ENCODE peak calls at places on chromosome 3, in ten cellular contexts. W, S, J, K, N, R, B, I, Z and T are unnamed samples.

GRCh38 chr3:155070932-155071387 is 9.2 kb upstream of the MME start:
- DNase-seq in W (peak; percentile 95), S (no peak), J (no peak), K (no peak), N (no peak), R (peak; percentile 29), B (no peak), I (no peak), Z (no peak), T (peak; percentile 95)

GRCh38 chr3:64244011-64244942 is 19.0 kb upstream of the PRICKLE2 start:
- DNase-seq in W (no peak), S (no peak), J (no peak), K (no peak), N (no peak), R (peak; percentile 40), B (peak; percentile 25), I (peak; percentile 37), Z (no peak), T (no peak)

GRCh38 chr3:52046186-52046913 is 10.0 kb downstream of the DUSP7 start:
- DNase-seq in W (peak; percentile 77), S (no peak), J (no peak), K (no peak), N (no peak), R (peak; percentile 98), B (no peak), I (no peak), Z (no peak), T (peak; percentile 94)

GRCh38 chr3:186466391-186466974 is 77.7 kb downstream of the CRYGS start:
- DNase-seq in W (no peak), S (no peak), J (no peak), K (no peak), N (no peak), R (no peak), B (no peak), I (no peak), Z (no peak), T (no peak)

GRCh38 chr3:4977889-4978258 is 1.4 kb upstream of the BHLHE40 start:
- DNase-seq in W (no peak), S (no peak), J (no peak), K (no peak), N (no peak), R (no peak), B (peak; percentile 79), I (no peak), Z (no peak), T (no peak)

GRCh38 chr3:133547432-133548041 is 25.9 kb upstream of the CDV3 start:
- DNase-seq in W (no peak), S (no peak), J (peak; percentile 53), K (no peak), N (peak; percentile 16), R (no peak), B (no peak), I (no peak), Z (no peak), T (peak; percentile 71)

GRCh38 chr3:150235799-150236198 is 172.3 kb upstream of the TSC22D2 start:
- DNase-seq in W (no peak), S (no peak), J (no peak), K (no peak), N (no peak), R (peak; percentile 17), B (no peak), I (no peak), Z (no peak), T (peak; percentile 68)

GRCh38 chr3:185153170-185153733 is 392 bp upstream of the C3orf70 start:
- DNase-seq in W (no peak), S (peak; percentile 5), J (no peak), K (peak; percentile 46), N (no peak), R (no peak), B (no peak), I (no peak), Z (peak; percentile 11), T (no peak)

GRCh38 chr3:190003730-190004129 is 117.0 kb downstream of the P3H2 start:
- DNase-seq in W (peak; percentile 73), S (no peak), J (no peak), K (no peak), N (no peak), R (peak; percentile 93), B (no peak), I (no peak), Z (no peak), T (peak; percentile 18)

GRCh38 chr3:82354181-82354696 is 592.8 kb upstream of the GBE1 start:
- DNase-seq in W (no peak), S (no peak), J (no peak), K (no peak), N (no peak), R (no peak), B (no peak), I (no peak), Z (no peak), T (no peak)

GRCh38 chr3:160755776-160756304 is at the start of gene PPM1L:
- DNase-seq in W (no peak), S (peak; percentile 46), J (peak; percentile 28), K (peak; percentile 70), N (peak; percentile 68), R (peak; percentile 45), B (peak; percentile 84), I (peak; percentile 68), Z (peak; percentile 54), T (no peak)

GRCh38 chr3:65170357-65171090 is 482.7 kb upstream of the ADAMTS9 start:
- DNase-seq in W (peak; percentile 99), S (no peak), J (no peak), K (no peak), N (peak; percentile 85), R (no peak), B (no peak), I (no peak), Z (no peak), T (peak; percentile 53)

GRCh38 chr3:125381743-125382142 is 6.6 kb upstream of the ZNF148 start:
- DNase-seq in W (no peak), S (peak; percentile 0), J (no peak), K (no peak), N (no peak), R (peak; percentile 55), B (peak; percentile 16), I (peak; percentile 18), Z (no peak), T (no peak)

GRCh38 chr3:169278667-169279066 is 384.8 kb downstream of the MECOM start:
- DNase-seq in W (no peak), S (no peak), J (no peak), K (no peak), N (no peak), R (peak; percentile 10), B (no peak), I (no peak), Z (no peak), T (no peak)

GRCh38 chr3:49716691-49717538 is 2.6 kb downstream of the AMIGO3 start:
- DNase-seq in W (no peak), S (no peak), J (no peak), K (no peak), N (no peak), R (no peak), B (no peak), I (no peak), Z (no peak), T (no peak)

GRCh38 chr3:183328823-183329222 is 75.8 kb downstream of the B3GNT5 start:
- DNase-seq in W (no peak), S (no peak), J (no peak), K (no peak), N (no peak), R (peak; percentile 56), B (no peak), I (no peak), Z (no peak), T (no peak)

GRCh38 chr3:42809202-42809601 is at the start of gene ACKR2:
- DNase-seq in W (no peak), S (no peak), J (no peak), K (no peak), N (no peak), R (peak; percentile 62), B (no peak), I (no peak), Z (no peak), T (no peak)

GRCh38 chr3:82000773-82001172 is 239.3 kb upstream of the GBE1 start:
- DNase-seq in W (no peak), S (no peak), J (no peak), K (no peak), N (no peak), R (no peak), B (no peak), I (no peak), Z (no peak), T (no peak)

GRCh38 chr3:37772773-37773291 is 88.8 kb upstream of the CTDSPL start:
- DNase-seq in W (no peak), S (no peak), J (no peak), K (no peak), N (no peak), R (no peak), B (no peak), I (no peak), Z (no peak), T (no peak)